ENCODE peak calls at places on chromosomes 4 and X, in four cellular contexts. U, N, C and X are unnamed samples.

GRCh38 chr4:78954048-78954666 is 14.9 kb upstream of the PAQR3 start:
- DNase-seq in C (no peak), N (no peak), U (no peak), X (no peak)

GRCh38 chr4:156693557-156693956 is 278.0 kb downstream of the PDGFC start:
- DNase-seq in N (no peak), C (no peak), U (no peak), X (no peak)

GRCh38 chr4:109077486-109077885 is 225.0 kb downstream of the COL25A1 start:
- DNase-seq in C (no peak), U (no peak), N (no peak), X (no peak)

GRCh38 chr4:6761540-6762243 is 20.8 kb upstream of the KIAA0232 start:
- DNase-seq in N (no peak), U (no peak), C (peak), X (no peak)

GRCh38 chr4:131499139-131499873 is 1649.8 kb upstream of the PCDH10 start:
- DNase-seq in N (peak), C (no peak), U (no peak), X (peak)

GRCh38 chrX:138858438-138858837 is 146.9 kb upstream of the FGF13 start:
- DNase-seq in U (no peak), N (no peak), C (no peak), X (no peak)

GRCh38 chr4:27791640-27792039 is 931.0 kb downstream of the STIM2 start:
- DNase-seq in C (no peak), U (no peak), N (no peak), X (no peak)

GRCh38 chrX:12548746-12549145 is 242.5 kb upstream of the PRPS2 start:
- DNase-seq in U (no peak), N (no peak), C (no peak), X (no peak)

GRCh38 chr4:139735381-139736256 is 70.0 kb downstream of the MGST2 start:
- DNase-seq in C (peak), N (no peak), U (no peak), X (peak)

GRCh38 chrX:121349263-121349662 is 301.9 kb downstream of the GLUD2 start:
- DNase-seq in N (no peak), C (no peak), U (no peak), X (no peak)

GRCh38 chr4:732911-733630 is 27.4 kb downstream of the PCGF3 start:
- DNase-seq in N (no peak), C (peak), U (no peak), X (no peak)

GRCh38 chr4:118867311-118868067 is 21.2 kb upstream of the SYNPO2 start:
- DNase-seq in U (no peak), C (no peak), N (no peak), X (no peak)

GRCh38 chr4:34046580-34046979 is 2197.7 kb downstream of the ARAP2 start:
- DNase-seq in U (no peak), N (peak), C (no peak), X (no peak)

GRCh38 chr4:176451441-176451840 is 131.7 kb downstream of the SPCS3 start:
- DNase-seq in N (no peak), U (no peak), C (no peak), X (no peak)

GRCh38 chr4:121696140-121696640 is 590 bp downstream of the ANXA5 start:
- DNase-seq in C (peak), U (peak), N (no peak), X (peak)

GRCh38 chr4:157099506-157099905 is 23.6 kb downstream of the GLRB start:
- DNase-seq in C (no peak), U (no peak), N (no peak), X (no peak)

GRCh38 chr4:78520808-78521226 is 30.8 kb upstream of the ANXA3 start:
- DNase-seq in N (peak), U (no peak), C (no peak), X (no peak)

GRCh38 chr4:8913858-8914460 is 42.3 kb upstream of the HMX1 start:
- DNase-seq in U (peak), C (no peak), N (no peak), X (peak)

GRCh38 chr4:124948976-124949597 is 236.6 kb upstream of the ANKRD50 start:
- DNase-seq in U (no peak), N (no peak), C (no peak), X (no peak)

GRCh38 chrX:100979881-100980607 is 10.5 kb downstream of the ARL13A start:
- DNase-seq in C (no peak), N (no peak), U (no peak), X (no peak)

GRCh38 chrX:138006176-138006575 is 440.2 kb downstream of the ZIC3 start:
- DNase-seq in U (no peak), C (no peak), N (no peak), X (no peak)

GRCh38 chr4:101282076-101282844 is 65.1 kb downstream of the PPP3CA start:
- DNase-seq in U (no peak), N (no peak), C (no peak), X (no peak)

GRCh38 chr4:184039963-184040383 is 134.9 kb downstream of the STOX2 start:
- DNase-seq in N (no peak), C (peak), U (no peak), X (peak)

GRCh38 chr4:102505708-102506107 is 4.5 kb downstream of the NFKB1 start:
- DNase-seq in C (no peak), U (no peak), N (no peak), X (no peak)

GRCh38 chr4:72809208-72809607 is 240.2 kb upstream of the ADAMTS3 start:
- DNase-seq in N (no peak), C (no peak), U (no peak), X (no peak)

GRCh38 chr4:121272526-121272925 is 108.3 kb downstream of the QRFPR start:
- DNase-seq in N (peak), U (no peak), C (no peak), X (no peak)

GRCh38 chrX:151763711-151764110 is 29.2 kb downstream of the CNGA2 start:
- DNase-seq in N (no peak), U (no peak), C (no peak), X (no peak)

GRCh38 chr4:182752158-182752910 is 164.9 kb downstream of the DCTD start:
- DNase-seq in U (no peak), N (peak), C (no peak), X (no peak)

GRCh38 chr4:182760644-182761043 is 156.5 kb downstream of the DCTD start:
- DNase-seq in U (no peak), N (no peak), C (no peak), X (no peak)

GRCh38 chr4:182754895-182755294 is 162.3 kb downstream of the DCTD start:
- DNase-seq in U (no peak), C (no peak), N (no peak), X (no peak)

GRCh38 chr4:182758288-182758687 is 158.9 kb downstream of the DCTD start:
- DNase-seq in U (no peak), C (no peak), N (no peak), X (no peak)

GRCh38 chr4:182756161-182756690 is 161.0 kb downstream of the DCTD start:
- DNase-seq in C (no peak), U (no peak), N (no peak), X (no peak)
- H3K4me3 ChIP-seq in C (no peak), U (no peak), N (no peak), X (no peak)

GRCh38 chr4:153539058-153539826 is 73.1 kb downstream of the TMEM131L start:
- DNase-seq in N (no peak), U (peak), C (no peak), X (no peak)
- H3K4me3 ChIP-seq in N (no peak), U (peak), C (peak), X (peak)

DNA sequence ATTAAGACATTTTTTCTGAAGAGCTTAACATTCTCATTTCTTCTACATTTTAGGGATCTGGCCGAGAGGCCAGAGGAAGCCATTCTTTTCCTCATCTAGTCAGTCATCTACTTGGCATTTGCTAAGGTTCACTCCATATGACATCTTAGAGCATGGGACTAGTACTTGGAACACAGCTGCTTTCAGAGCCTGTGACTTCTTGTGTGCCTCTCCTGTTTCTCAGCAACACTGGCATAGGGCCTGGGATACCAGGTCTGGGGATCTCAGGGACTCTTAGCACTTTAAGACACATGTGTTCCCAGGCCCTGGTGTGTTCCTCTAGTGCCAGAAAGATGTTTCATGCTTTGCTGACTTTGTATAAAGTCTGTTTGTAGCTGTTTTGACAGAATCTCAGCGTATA is 7.3 kb downstream of the PLP1 start:
- DNase-seq in N (no peak), C (no peak), U (no peak), X (no peak)
- H3K4me3 ChIP-seq in N (no peak), C (no peak), U (no peak), X (no peak)

GRCh38 chrX:150574824-150575409 is 6.5 kb downstream of the MTM1 start:
- DNase-seq in N (no peak), U (no peak), C (no peak), X (no peak)
- H3K4me3 ChIP-seq in N (no peak), U (no peak), C (no peak), X (no peak)

GRCh38 chrX:150547511-150548115 is 20.8 kb upstream of the MTM1 start:
- DNase-seq in U (peak), C (peak), N (no peak), X (peak)
- H3K4me3 ChIP-seq in U (peak), C (peak), N (peak), X (peak)

GRCh38 chr4:169175035-169175434 is 95.7 kb downstream of the SH3RF1 start:
- DNase-seq in U (no peak), N (no peak), C (no peak), X (no peak)

GRCh38 chr4:169183581-169183980 is 87.2 kb downstream of the SH3RF1 start:
- DNase-seq in N (no peak), U (no peak), C (no peak), X (no peak)

GRCh38 chr4:169184686-169185085 is 86.1 kb downstream of the SH3RF1 start:
- DNase-seq in N (no peak), C (no peak), U (no peak), X (no peak)

GRCh38 chr4:169184236-169184635 is 86.5 kb downstream of the SH3RF1 start:
- DNase-seq in U (no peak), N (peak), C (no peak), X (no peak)

GRCh38 chr4:169179609-169180526 is 90.9 kb downstream of the SH3RF1 start:
- DNase-seq in C (no peak), N (no peak), U (no peak), X (no peak)
- H3K4me3 ChIP-seq in C (no peak), N (no peak), U (peak), X (no peak)

DNA sequence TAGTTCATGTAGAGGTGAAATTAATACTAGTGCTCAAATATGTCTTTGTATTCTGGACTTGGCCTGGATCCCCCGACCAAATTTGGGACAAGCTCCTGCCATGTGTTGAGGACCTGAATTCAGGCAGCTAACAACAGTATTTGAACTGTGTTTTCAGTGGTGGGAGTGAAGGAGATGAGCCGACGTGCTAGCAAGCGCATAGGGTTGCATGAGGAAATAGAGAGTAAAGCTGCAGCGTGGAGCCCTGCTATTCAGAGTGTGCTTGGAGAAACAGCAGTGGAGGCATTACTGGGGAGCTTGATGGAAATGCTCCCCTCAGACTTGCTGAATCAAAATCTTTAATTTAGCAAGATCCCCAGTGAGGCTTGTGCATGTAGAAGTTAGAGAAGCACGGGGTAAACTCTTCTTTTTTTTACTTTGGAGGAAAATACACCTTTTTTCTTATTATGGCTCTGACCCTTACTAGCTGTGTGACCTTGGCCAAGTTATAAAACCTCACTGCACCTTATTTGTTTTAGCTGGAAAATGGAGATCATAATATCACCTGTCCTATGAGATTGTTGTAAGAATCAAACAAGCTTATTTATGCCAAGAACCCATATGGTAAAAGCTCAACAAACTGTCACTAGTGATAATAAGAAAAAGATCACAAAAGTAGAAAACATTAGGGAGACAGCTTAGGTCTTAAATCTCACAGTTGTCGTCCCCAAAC is 126.5 kb downstream of the PTTG2 start:
- DNase-seq in U (no peak), N (no peak), C (no peak), X (no peak)
- H3K4me3 ChIP-seq in U (no peak), N (no peak), C (no peak), X (no peak)

DNA sequence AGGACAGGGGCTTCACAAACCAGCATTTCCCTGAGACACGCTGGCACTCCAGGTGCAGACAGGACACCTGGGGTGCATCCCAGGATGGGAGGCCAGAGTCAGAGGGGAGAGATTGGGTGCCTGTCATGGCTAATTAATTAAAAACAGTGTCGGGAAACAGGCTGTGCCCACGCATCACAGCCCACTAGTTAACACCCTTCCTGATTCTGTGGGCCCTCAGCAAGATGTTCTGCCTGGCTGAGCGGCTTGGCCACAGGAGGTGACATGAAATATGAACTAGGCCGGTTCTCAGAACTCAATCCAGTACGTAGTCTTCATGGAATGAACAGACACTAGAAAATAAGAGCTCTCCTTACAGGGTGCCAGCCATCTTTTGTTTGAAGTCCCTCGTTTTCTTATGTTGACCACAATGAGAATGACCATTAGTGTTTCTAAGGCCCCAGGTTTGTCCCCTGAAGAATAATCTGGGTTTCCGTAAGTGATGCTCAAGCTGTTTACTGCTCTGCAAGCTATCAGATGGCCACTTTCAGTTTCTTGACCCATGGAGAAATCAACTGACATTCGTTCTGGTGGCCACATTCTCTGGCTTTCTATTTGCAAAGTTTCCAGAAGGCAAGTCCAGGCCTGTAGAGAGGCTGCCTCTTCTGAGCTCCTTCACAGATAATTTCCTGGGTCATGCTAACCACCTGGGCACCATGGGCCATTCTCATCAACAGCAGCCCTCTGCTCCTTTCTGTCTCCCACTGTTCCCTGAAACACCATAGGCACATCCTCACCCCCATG is 72.3 kb downstream of the SLC34A2 start:
- DNase-seq in C (no peak), U (no peak), N (no peak), X (no peak)
- H3K4me3 ChIP-seq in C (no peak), U (no peak), N (no peak), X (no peak)